ENCODE peak calls at places on chromosomes 6 and 20, in nine cellular contexts. I, H, T, F, B, Z, M, J and W are unnamed samples.
A peak's percentile ranks its signal among the peaks of the same experiment; 100 is the strongest.

GRCh38 chr6:82118150-82118562 is 129.4 kb downstream of the IBTK start:
- DNase-seq in I (no peak), H (no peak), T (no peak), F (no peak), B (no peak), Z (no peak), M (no peak), J (no peak), W (no peak)

GRCh38 chr6:54283877-54284860 is 24.1 kb upstream of the TINAG start:
- DNase-seq in I (no peak), H (no peak), T (peak; percentile 34), F (no peak), B (no peak), Z (no peak), M (no peak), J (no peak), W (no peak)

GRCh38 chr6:37845930-37846329 is 26.4 kb downstream of the ZFAND3 start:
- DNase-seq in I (no peak), H (no peak), T (peak; percentile 38), F (no peak), B (no peak), Z (no peak), M (no peak), J (no peak), W (no peak)

GRCh38 chr6:113361014-113361645 is 496.0 kb upstream of the MARCKS start:
- DNase-seq in I (no peak), H (no peak), T (peak; percentile 85), F (no peak), B (no peak), Z (no peak), M (no peak), J (no peak), W (no peak)

GRCh38 chr6:146770965-146771735 is 172.4 kb downstream of the ADGB start:
- DNase-seq in I (peak; percentile 50), H (peak; percentile 83), T (no peak), F (no peak), B (no peak), Z (peak; percentile 14), M (no peak), J (no peak), W (no peak)

GRCh38 chr6:69980624-69981023 is 114.3 kb downstream of the COL19A1 start:
- DNase-seq in I (no peak), H (no peak), T (no peak), F (no peak), B (no peak), Z (no peak), M (no peak), J (no peak), W (no peak)

GRCh38 chr20:44967207-44967807 is 995 bp downstream of the STK4 start:
- DNase-seq in I (no peak), H (no peak), T (no peak), F (no peak), B (no peak), Z (peak; percentile 40), M (no peak), J (no peak), W (no peak)

GRCh38 chr20:36483919-36484808 is 57.2 kb upstream of the MYL9 start:
- DNase-seq in I (no peak), H (no peak), T (peak; percentile 75), F (no peak), B (no peak), Z (no peak), M (peak; percentile 43), J (no peak), W (no peak)

GRCh38 chr6:17418281-17419188 is 25.1 kb downstream of the CAP2 start:
- DNase-seq in I (no peak), H (no peak), T (peak; percentile 53), F (no peak), B (no peak), Z (no peak), M (no peak), J (no peak), W (no peak)

GRCh38 chr6:111872521-111873177 is 603 bp downstream of the FYN start:
- DNase-seq in I (peak; percentile 46), H (peak; percentile 83), T (peak; percentile 30), F (no peak), B (no peak), Z (peak; percentile 34), M (no peak), J (peak; percentile 78), W (no peak)

GRCh38 chr6:169868458-169868857 is 117.0 kb downstream of the ERMARD start:
- DNase-seq in I (peak; percentile 19), H (peak; percentile 65), T (no peak), F (no peak), B (no peak), Z (peak; percentile 68), M (peak; percentile 57), J (no peak), W (no peak)

GRCh38 chr6:111427341-111428116 is 55.5 kb downstream of the REV3L start:
- DNase-seq in I (no peak), H (no peak), T (peak; percentile 85), F (no peak), B (peak; percentile 32), Z (no peak), M (no peak), J (no peak), W (no peak)

GRCh38 chr6:44202332-44202971 is 14.3 kb upstream of the MYMX start:
- DNase-seq in I (no peak), H (no peak), T (no peak), F (no peak), B (no peak), Z (no peak), M (no peak), J (no peak), W (no peak)

GRCh38 chr6:53009056-53009455 is 14.0 kb upstream of the GSTA4 start:
- DNase-seq in I (no peak), H (no peak), T (no peak), F (no peak), B (no peak), Z (no peak), M (no peak), J (no peak), W (no peak)

GRCh38 chr6:39003488-39003887 is 45.1 kb upstream of the GLP1R start:
- DNase-seq in I (no peak), H (no peak), T (no peak), F (no peak), B (no peak), Z (no peak), M (no peak), J (no peak), W (no peak)

GRCh38 chr6:2536451-2536850 is 214.3 kb downstream of the MYLK4 start:
- DNase-seq in I (no peak), H (no peak), T (no peak), F (no peak), B (no peak), Z (no peak), M (no peak), J (peak; percentile 59), W (no peak)

GRCh38 chr6:56525976-56526375 is 116.7 kb downstream of the DST start:
- DNase-seq in I (no peak), H (no peak), T (no peak), F (no peak), B (no peak), Z (no peak), M (no peak), J (no peak), W (no peak)

DNA sequence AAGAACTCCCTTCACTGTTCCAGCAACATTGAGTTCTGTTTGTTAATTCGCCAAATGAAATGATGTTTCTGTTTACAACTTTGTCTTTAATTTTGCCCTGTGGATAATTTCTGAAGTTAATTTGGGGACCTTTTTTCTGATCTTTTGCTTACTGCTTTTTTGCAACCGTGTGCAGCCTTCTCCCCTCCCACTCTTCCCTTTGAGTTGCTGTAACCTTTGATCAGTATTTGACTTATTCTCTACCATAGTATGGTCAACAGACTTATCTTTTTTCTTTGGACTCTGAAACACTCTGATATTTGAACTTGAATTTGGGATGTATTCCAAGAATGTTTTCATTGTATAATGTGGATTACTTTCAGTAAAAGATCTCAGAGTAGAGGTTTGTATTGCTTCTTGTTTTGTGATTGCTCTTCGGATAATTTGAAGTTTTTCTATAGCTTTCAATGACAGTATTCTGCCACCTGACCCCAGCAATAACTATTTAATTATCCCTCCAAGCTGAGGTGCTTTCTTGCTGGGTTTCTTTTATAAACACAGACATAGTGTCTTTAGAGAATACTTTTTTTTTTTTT is 46.2 kb downstream of the LRRN4 start:
- DNase-seq in I (no peak), H (no peak), T (no peak), F (no peak), B (no peak), Z (no peak), M (no peak), J (no peak), W (no peak)
- H3K4me3 ChIP-seq in I (no peak overlapping the region), H (peak overlapping the region; percentile 52), T (peak overlapping the region; percentile 92), F (no peak overlapping the region), B (no peak overlapping the region), Z (peak overlapping the region; percentile 99), M (peak overlapping the region; percentile 96), J (peak overlapping the region; percentile 84), W (peak overlapping the region; percentile 87)

DNA sequence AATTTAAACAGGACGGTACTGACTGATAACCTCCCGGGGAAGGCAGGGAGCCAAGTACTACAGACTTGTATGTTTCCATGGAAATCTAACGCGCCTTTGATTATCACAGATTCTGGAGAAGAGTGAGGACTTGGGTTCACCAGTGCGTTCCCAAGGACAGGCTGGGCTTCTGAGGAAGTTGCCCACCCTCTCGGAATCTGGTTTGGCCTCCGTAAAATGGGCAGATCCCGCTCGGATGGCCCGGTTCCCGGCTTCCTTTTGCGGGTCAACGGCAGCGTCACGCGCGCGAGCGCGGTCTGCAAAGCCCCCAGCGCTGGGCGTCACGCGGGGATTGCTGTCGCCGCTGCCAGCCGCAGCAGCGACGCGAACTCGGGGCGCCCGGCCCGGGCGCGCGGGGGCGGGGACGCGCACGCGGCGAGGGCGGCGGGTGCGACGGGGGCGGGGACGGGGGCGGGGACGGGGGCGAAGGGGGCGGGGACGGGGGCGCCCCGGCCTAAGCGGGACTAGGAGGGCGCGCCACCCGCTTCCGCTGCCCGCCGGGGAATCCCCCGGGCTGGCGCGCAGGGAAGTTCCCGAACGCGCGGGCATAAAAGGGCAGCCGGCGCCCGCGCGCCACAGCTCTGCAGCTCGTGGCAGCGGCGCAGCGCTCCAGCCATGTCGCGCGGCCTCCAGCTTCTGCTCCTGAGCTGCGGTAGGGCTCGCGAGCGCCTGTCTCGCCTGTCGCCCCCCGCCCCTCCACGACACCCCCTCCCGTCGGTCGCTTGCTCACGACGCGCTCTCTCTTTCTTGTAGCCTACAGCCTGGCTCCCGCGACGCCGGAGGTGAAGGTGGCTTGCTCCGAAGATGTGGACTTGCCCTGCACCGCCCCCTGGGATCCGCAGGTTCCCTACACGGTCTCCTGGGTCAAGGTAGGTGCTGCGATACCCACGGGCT is at the start of gene CD83:
- DNase-seq in I (peak; percentile 62), H (peak; percentile 78), T (peak; percentile 45), F (peak; percentile 60), B (peak; percentile 56), Z (peak; percentile 80), M (peak; percentile 84), J (no peak), W (no peak)
- TF ChIP-seq POLR2A in I (no peak), H (no peak), T (peak; percentile 62), F (peak; percentile 73), B (peak; percentile 28), Z (peak; percentile 55), M (no peak), J (peak; percentile 53), W (no peak)

GRCh38 chr20:57377350-57377749 is 13.8 kb upstream of the RBM38 start:
- DNase-seq in I (no peak), H (no peak), T (no peak), F (no peak), B (no peak), Z (no peak), M (no peak), J (no peak), W (no peak)
- H3K36me3 ChIP-seq in I (no peaks in the 10 kb centered on the region), H (peaks cover 21% of the 10 kb centered on the region), T (peaks cover 56% of the 10 kb centered on the region), F (peaks cover 13% of the 10 kb centered on the region), B (peaks cover 7% of the 10 kb centered on the region), Z (no peaks in the 10 kb centered on the region), M (peaks cover 91% of the 10 kb centered on the region), J (peaks cover 78% of the 10 kb centered on the region), W (no peaks in the 10 kb centered on the region)

GRCh38 chr20:62240015-62240685 is 1.8 kb downstream of the OSBPL2 start:
- DNase-seq in I (no peak), H (no peak), T (no peak), F (no peak), B (no peak), Z (no peak), M (no peak), J (no peak), W (no peak)
- H3K4me3 ChIP-seq in I (no peak overlapping the region), H (no peak overlapping the region), T (no peak overlapping the region), F (no peak overlapping the region), B (no peak overlapping the region), Z (no peak overlapping the region), M (no peak overlapping the region), J (peak overlapping the region; percentile 67), W (peak overlapping the region; percentile 90)